ENCODE peak calls at places on chromosomes 12 and 14, in four cellular contexts. G is HFF-Myc, Q is endothelial cell, W is AG10803. H is an unnamed sample.

GRCh38 chr14:55386037-55386798 is 25.4 kb downstream of the ATG14 start:
- DNase-seq in W (no peak), G (no peak), Q (no peak), H (no peak)

GRCh38 chr14:59028476-59029202 is 159.8 kb upstream of the DAAM1 start:
- DNase-seq in G (peak; percentile 97), Q (peak; percentile 72), W (peak; percentile 97), H (peak; percentile 94)

GRCh38 chr12:131636940-131637750 is 73.7 kb upstream of the SFSWAP start:
- DNase-seq in W (no peak), G (no peak), Q (no peak), H (no peak)

GRCh38 chr12:48143898-48144297 is 13.4 kb downstream of the ASB8 start:
- DNase-seq in W (no peak), G (no peak), Q (no peak), H (no peak)

GRCh38 chr14:99737956-99738667 is 54.0 kb downstream of the CYP46A1 start:
- DNase-seq in W (no peak), G (no peak), Q (no peak), H (no peak)

GRCh38 chr14:22391908-22392307 is 197.1 kb downstream of the DAD1 start:
- DNase-seq in W (peak; percentile 61), G (peak; percentile 51), Q (peak; percentile 59), H (peak; percentile 72)

GRCh38 chr12:131162113-131162512 is 208.4 kb downstream of the ADGRD1 start:
- DNase-seq in W (no peak), Q (no peak), G (no peak), H (no peak)

GRCh38 chr12:82954064-82954463 is 267.4 kb downstream of the TMTC2 start:
- DNase-seq in Q (no peak), G (no peak), W (no peak), H (no peak)

GRCh38 chr14:65788876-65789859 is 376.6 kb downstream of the FUT8 start:
- DNase-seq in G (no peak), W (peak; percentile 6), Q (no peak), H (no peak)

GRCh38 chr12:11738450-11738849 is 89.0 kb downstream of the ETV6 start:
- DNase-seq in W (no peak), Q (no peak), G (no peak), H (no peak)

GRCh38 chr14:92651793-92652382 is 96.5 kb downstream of the LGMN start:
- DNase-seq in Q (no peak), G (no peak), W (no peak), H (no peak)

GRCh38 chr14:103703433-103704385 is 11.5 kb downstream of the XRCC3 start:
- DNase-seq in W (no peak), Q (no peak), G (no peak), H (no peak)

GRCh38 chr12:84706374-84706773 is 206.2 kb downstream of the SLC6A15 start:
- DNase-seq in G (no peak), Q (no peak), W (no peak), H (no peak)

GRCh38 chr14:100083706-100084105 is 18.5 kb downstream of the EVL start:
- DNase-seq in W (no peak), G (no peak), Q (no peak), H (no peak)

GRCh38 chr14:93269341-93270068 is 62.4 kb downstream of the UBR7 start:
- DNase-seq in G (no peak), Q (no peak), W (peak; percentile 57), H (peak; percentile 59)

GRCh38 chr14:84792722-84793410 is 737.1 kb upstream of the FLRT2 start:
- DNase-seq in W (no peak), G (no peak), Q (no peak), H (no peak)

GRCh38 chr14:91269076-91269991 is 24.8 kb upstream of the GPR68 start:
- DNase-seq in W (peak; percentile 48), Q (no peak), G (no peak), H (no peak)

GRCh38 chr14:24975393-24975792 is 74.6 kb downstream of the STXBP6 start:
- DNase-seq in Q (no peak), W (no peak), G (no peak), H (no peak)

GRCh38 chr12:56029166-56029519 is 8.3 kb downstream of the IKZF4 start:
- DNase-seq in W (peak; percentile 57), Q (no peak), G (no peak), H (peak; percentile 9)

GRCh38 chr12:80837342-80837978 is 100.3 kb downstream of the LIN7A start:
- DNase-seq in W (peak; percentile 74), G (peak; percentile 74), Q (peak; percentile 28), H (peak; percentile 65)

GRCh38 chr14:22509036-22509709 is 79.9 kb downstream of the DAD1 start:
- DNase-seq in Q (no peak), G (no peak), W (no peak), H (no peak)

GRCh38 chr12:109863961-109864712 is 16.2 kb downstream of the GLTP start:
- DNase-seq in W (peak; percentile 51), Q (no peak), G (no peak), H (peak; percentile 28)

GRCh38 chr14:32009221-32009620 is 67.9 kb upstream of the ARHGAP5 start:
- DNase-seq in G (no peak), Q (no peak), W (no peak), H (no peak)

GRCh38 chr14:104870368-104871144 is 5.5 kb downstream of the CEP170B start:
- DNase-seq in G (no peak), W (no peak), Q (peak; percentile 66), H (no peak)

GRCh38 chr12:34166427-34167060 is 144.2 kb downstream of the ALG10 start:
- DNase-seq in W (no peak), Q (no peak), G (no peak), H (no peak)

GRCh38 chr14:23580152-23580926 is 1.7 kb upstream of the JPH4 start:
- DNase-seq in G (no peak), Q (no peak), W (no peak), H (no peak)

GRCh38 chr12:124418156-124418555 is 123.3 kb downstream of the RFLNA start:
- DNase-seq in W (no peak), G (no peak), Q (no peak), H (no peak)

GRCh38 chr14:94769413-94770250 is at the start of gene GSC:
- DNase-seq in G (no peak), W (peak; percentile 63), Q (peak; percentile 40), H (peak; percentile 37)

GRCh38 chr12:41521872-41522379 is 333.8 kb downstream of the PDZRN4 start:
- DNase-seq in Q (no peak), G (peak; percentile 88), W (peak; percentile 91), H (peak; percentile 84)

GRCh38 chr12:2284857-2285256 is 232.1 kb downstream of the CACNA1C start:
- DNase-seq in Q (peak; percentile 83), W (peak; percentile 84), G (peak; percentile 77), H (peak; percentile 86)

GRCh38 chr12:8844665-8845064 is 22.2 kb downstream of the A2ML1 start:
- DNase-seq in W (no peak), G (no peak), Q (no peak), H (peak; percentile 5)

GRCh38 chr12:27523642-27524488 is at the start of gene PPFIBP1:
- DNase-seq in G (peak; percentile 95), W (peak; percentile 98), Q (peak; percentile 100), H (peak; percentile 99)
- TF ChIP-seq CTCF in G (no peak), W (peak; percentile 47), Q (no peak), H (peak; percentile 38)

GRCh38 chr12:121089031-121089812 is 43.5 kb upstream of the P2RX7 start:
- DNase-seq in Q (no peak), W (no peak), G (no peak), H (no peak)
- TF ChIP-seq CTCF in Q (no peak), W (no peak), G (no peak), H (no peak)

DNA sequence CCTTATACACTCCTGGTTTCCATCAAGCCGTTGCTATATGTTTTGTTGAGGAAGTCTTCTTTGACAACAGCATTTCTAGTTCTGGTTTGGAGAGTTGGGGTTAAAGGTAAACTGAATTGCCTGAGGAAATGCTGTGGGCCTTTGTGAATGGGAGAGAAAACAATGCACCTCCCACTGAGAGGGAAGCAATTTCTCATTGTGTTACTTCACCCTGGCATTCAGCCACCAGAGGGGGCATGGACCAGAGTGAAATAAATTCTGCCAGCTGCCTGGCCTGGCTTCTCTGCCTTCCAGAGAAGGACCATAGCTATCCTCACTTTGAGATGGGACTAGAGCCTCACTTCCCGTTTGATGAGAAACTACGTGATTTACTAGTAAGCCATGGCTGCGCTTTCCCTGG is 475.3 kb downstream of the EGLN3 start:
- DNase-seq in W (peak; percentile 8), G (peak; percentile 21), Q (peak; percentile 83), H (peak; percentile 49)
- TF ChIP-seq CTCF in W (peak; percentile 9), G (peak; percentile 45), Q (peak; percentile 74), H (peak; percentile 31)

DNA sequence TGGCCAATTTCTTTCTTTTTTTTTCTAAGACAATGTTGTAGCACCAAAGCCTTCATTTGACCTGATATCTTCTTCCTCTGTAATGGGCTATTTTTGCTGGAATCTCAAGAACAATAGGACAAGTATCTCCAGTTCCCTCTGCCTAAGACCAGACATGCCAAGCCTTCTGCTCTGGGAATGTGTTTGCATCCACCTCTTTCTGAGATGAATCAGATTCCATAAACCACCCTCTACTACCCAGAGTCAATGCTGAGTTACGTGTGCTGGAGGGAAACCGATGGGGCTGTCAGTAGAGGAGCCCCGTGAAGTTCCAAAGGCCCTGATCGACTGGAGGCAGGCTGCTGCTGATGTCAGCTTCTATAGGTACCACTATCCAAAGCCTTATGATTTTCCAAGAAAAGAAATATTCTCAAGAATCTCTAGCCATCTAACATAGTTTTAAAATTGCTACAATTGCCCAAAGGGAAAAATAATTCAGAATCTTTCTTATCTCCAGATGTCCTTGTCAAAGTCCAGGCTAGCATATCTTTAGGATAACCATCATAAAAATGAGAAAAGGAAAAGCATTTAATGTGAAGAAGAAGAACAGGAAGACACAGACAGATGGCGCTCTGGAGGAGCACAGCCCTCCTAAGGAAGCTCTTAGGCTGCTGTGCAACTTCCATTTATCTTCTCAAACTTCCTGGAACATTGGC is 101.9 kb downstream of the SLC8A3 start:
- DNase-seq in G (peak; percentile 15), W (peak; percentile 47), Q (peak; percentile 28), H (peak; percentile 50)
- TF ChIP-seq CTCF in G (peak; percentile 53), W (peak; percentile 59), Q (peak; percentile 12), H (peak; percentile 71)

DNA sequence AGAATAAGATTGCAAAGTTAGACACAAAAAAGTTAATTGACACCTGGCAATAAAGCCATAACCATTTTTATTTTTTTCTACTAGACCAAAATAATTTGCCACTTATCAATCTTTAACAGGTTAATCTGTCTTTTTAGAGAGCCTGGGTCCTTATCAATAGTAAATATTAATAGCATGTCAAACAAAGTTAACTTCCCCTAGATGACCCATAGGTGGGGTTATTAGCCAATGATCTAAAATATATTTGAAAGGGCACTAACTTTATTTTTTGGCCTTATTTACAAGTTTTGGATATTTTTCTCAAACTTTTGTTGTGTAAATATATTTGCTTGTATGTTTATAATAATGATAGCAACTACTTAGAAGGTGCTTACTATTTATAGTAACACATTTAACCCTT is 3.9 kb downstream of the ANKRD33 start:
- DNase-seq in Q (no peak), G (no peak), W (peak; percentile 48), H (no peak)
- TF ChIP-seq CTCF in Q (peak; percentile 62), G (peak; percentile 16), W (peak; percentile 60), H (peak; percentile 32)